ENCODE peak calls at places on chromosomes 1 and 21, in six cellular contexts. G is COR-L47; D is stimulated activated CD8-positive, alpha-beta memory T cell treated with anti-CD3 and anti-CD28 coated beads, Interleukin-7, amount 100 ng/mL, for 1 hour; T is prostate gland; R is left kidney; Z is central memory CD8-positive, alpha-beta T cell. P is an unnamed sample.

GRCh38 chr1:239616686-239617085 is 230.3 kb downstream of the CHRM3 start:
- DNase-seq in G (no peak), D (no peak), T (no peak), R (no peak), Z (no peak), P (no peak)

GRCh38 chr1:119475866-119476439 is 31.1 kb upstream of the HSD3B1 start:
- DNase-seq in G (peak), D (no peak), T (peak), R (peak), Z (no peak), P (peak)

GRCh38 chr1:205513774-205514173 is 9.3 kb downstream of the CDK18 start:
- DNase-seq in G (no peak), D (no peak), T (no peak), R (peak), Z (no peak), P (no peak)

GRCh38 chr21:41927727-41928409 is 25.9 kb downstream of the C2CD2 start:
- DNase-seq in G (no peak), D (no peak), T (no peak), R (no peak), Z (no peak), P (no peak)

GRCh38 chr1:161071886-161072371 is 2.2 kb upstream of the ARHGAP30 start:
- DNase-seq in G (no peak), D (no peak), T (peak), R (peak), Z (no peak), P (peak)

GRCh38 chr21:37829447-37829846 is 86.8 kb downstream of the KCNJ6 start:
- DNase-seq in G (no peak), D (no peak), T (no peak), R (peak), Z (no peak), P (no peak)

GRCh38 chr1:156060937-156061636 is at the start of gene RAB25:
- DNase-seq in G (peak), D (no peak), T (peak), R (peak), Z (no peak), P (peak)

GRCh38 chr1:8472668-8473067 is 154.8 kb downstream of the SLC45A1 start:
- DNase-seq in G (no peak), D (no peak), T (no peak), R (peak), Z (no peak), P (no peak)

GRCh38 chr21:39633770-39634181 is 21.0 kb downstream of the B3GALT5 start:
- DNase-seq in G (no peak), D (no peak), T (no peak), R (no peak), Z (no peak), P (no peak)

GRCh38 chr1:210535796-210536195 is 207.1 kb downstream of the HHAT start:
- DNase-seq in G (no peak), D (no peak), T (no peak), R (no peak), Z (no peak), P (peak)

GRCh38 chr1:194930132-194930531 is 1678.1 kb downstream of the KCNT2 start:
- DNase-seq in G (no peak), D (no peak), T (no peak), R (no peak), Z (no peak), P (no peak)

GRCh38 chr21:46295996-46296752 is 10.0 kb downstream of the YBEY start:
- DNase-seq in G (no peak), D (no peak), T (no peak), R (peak), Z (no peak), P (no peak)

GRCh38 chr1:116411784-116412479 is 38.9 kb downstream of the ATP1A1 start:
- DNase-seq in G (no peak), D (no peak), T (no peak), R (peak), Z (no peak), P (no peak)

GRCh38 chr1:213277036-213277435 is 226.0 kb downstream of the RPS6KC1 start:
- DNase-seq in G (no peak), D (no peak), T (no peak), R (peak), Z (no peak), P (no peak)

GRCh38 chr1:12161324-12161661 is 5.5 kb upstream of the TNFRSF1B start:
- DNase-seq in G (no peak), D (no peak), T (no peak), R (no peak), Z (no peak), P (no peak)

GRCh38 chr1:109383087-109383779 is 14.5 kb downstream of the SORT1 start:
- DNase-seq in G (no peak), D (no peak), T (no peak), R (no peak), Z (no peak), P (peak)

GRCh38 chr1:213419369-213420030 is 368.5 kb downstream of the RPS6KC1 start:
- DNase-seq in G (no peak), D (no peak), T (no peak), R (no peak), Z (no peak), P (no peak)

GRCh38 chr1:39654291-39654690 is 14.8 kb upstream of the HEYL start:
- DNase-seq in G (no peak), D (no peak), T (no peak), R (no peak), Z (no peak), P (no peak)

GRCh38 chr1:67716800-67717199 is 31.8 kb downstream of the GADD45A start:
- DNase-seq in G (peak), D (no peak), T (peak), R (no peak), Z (no peak), P (no peak)

GRCh38 chr1:163315773-163316374 is 5.9 kb upstream of the NUF2 start:
- DNase-seq in G (peak), D (no peak), T (no peak), R (peak), Z (peak), P (peak)

GRCh38 chr1:19605884-19606442 is 38.1 kb upstream of the NBL1 start:
- DNase-seq in G (no peak), D (no peak), T (no peak), R (no peak), Z (no peak), P (no peak)

GRCh38 chr1:162551969-162552683 is 9.4 kb upstream of the UAP1 start:
- DNase-seq in G (no peak), D (no peak), T (no peak), R (no peak), Z (no peak), P (no peak)

GRCh38 chr1:241532173-241532553 is at the start of gene KMO:
- DNase-seq in G (no peak), D (no peak), T (no peak), R (peak), Z (no peak), P (no peak)

GRCh38 chr1:67100833-67101232 is 33.9 kb downstream of the C1orf141 start:
- DNase-seq in G (no peak), D (no peak), T (no peak), R (no peak), Z (no peak), P (no peak)